ENCODE peak calls at places on chromosomes 11 and 22, in four cellular contexts. One of them, this sample, is unnamed.

GRCh38 chr11:5204787-5205186 is 4.3 kb upstream of the OR51V1 start:
- DNase-seq in GM12878: no peak
- DNase-seq in HCT116: peak; percentile 68
- DNase-seq in endothelial cell of umbilical vein: peak; percentile 72
- DNase-seq in this sample: peak; percentile 64

GRCh38 chr11:84824624-84825023 is 802.5 kb downstream of the DLG2 start:
- DNase-seq in HCT116: no peak
- DNase-seq in GM12878: no peak
- DNase-seq in endothelial cell of umbilical vein: no peak
- DNase-seq in this sample: no peak

GRCh38 chr11:12130180-12130980 is 20.0 kb downstream of the MICAL2 start:
- DNase-seq in endothelial cell of umbilical vein: no peak
- DNase-seq in HCT116: no peak
- DNase-seq in GM12878: no peak
- DNase-seq in this sample: no peak

GRCh38 chr11:106030609-106031008 is 8.6 kb upstream of the MSANTD4 start:
- DNase-seq in endothelial cell of umbilical vein: no peak
- DNase-seq in HCT116: no peak
- DNase-seq in GM12878: no peak
- DNase-seq in this sample: no peak

GRCh38 chr11:2445107-2445947 is 519 bp downstream of the KCNQ1 start:
- DNase-seq in endothelial cell of umbilical vein: no peak
- DNase-seq in GM12878: no peak
- DNase-seq in HCT116: no peak
- DNase-seq in this sample: no peak

GRCh38 chr11:117822031-117822521 is 2.5 kb downstream of the FXYD2 start:
- DNase-seq in GM12878: no peak
- DNase-seq in endothelial cell of umbilical vein: no peak
- DNase-seq in HCT116: no peak
- DNase-seq in this sample: no peak

GRCh38 chr22:49997221-49997599 is 15.4 kb downstream of the IL17REL start:
- DNase-seq in GM12878: no peak
- DNase-seq in HCT116: no peak
- DNase-seq in endothelial cell of umbilical vein: no peak
- DNase-seq in this sample: no peak

GRCh38 chr11:120482149-120482548 is 29.4 kb upstream of the GRIK4 start:
- DNase-seq in endothelial cell of umbilical vein: no peak
- DNase-seq in HCT116: peak; percentile 41
- DNase-seq in GM12878: no peak
- DNase-seq in this sample: no peak

GRCh38 chr11:83349371-83349770 is 63.2 kb upstream of the CCDC90B start:
- DNase-seq in HCT116: no peak
- DNase-seq in endothelial cell of umbilical vein: no peak
- DNase-seq in GM12878: no peak
- DNase-seq in this sample: no peak

GRCh38 chr11:15918212-15918611 is 438.1 kb downstream of the SOX6 start:
- DNase-seq in endothelial cell of umbilical vein: no peak
- DNase-seq in GM12878: no peak
- DNase-seq in HCT116: no peak
- DNase-seq in this sample: no peak
- TF ChIP-seq MAX in endothelial cell of umbilical vein: no peak
- TF ChIP-seq MAX in GM12878: no peak
- TF ChIP-seq MAX in HCT116: no peak
- TF ChIP-seq MAX in this sample: no peak

DNA sequence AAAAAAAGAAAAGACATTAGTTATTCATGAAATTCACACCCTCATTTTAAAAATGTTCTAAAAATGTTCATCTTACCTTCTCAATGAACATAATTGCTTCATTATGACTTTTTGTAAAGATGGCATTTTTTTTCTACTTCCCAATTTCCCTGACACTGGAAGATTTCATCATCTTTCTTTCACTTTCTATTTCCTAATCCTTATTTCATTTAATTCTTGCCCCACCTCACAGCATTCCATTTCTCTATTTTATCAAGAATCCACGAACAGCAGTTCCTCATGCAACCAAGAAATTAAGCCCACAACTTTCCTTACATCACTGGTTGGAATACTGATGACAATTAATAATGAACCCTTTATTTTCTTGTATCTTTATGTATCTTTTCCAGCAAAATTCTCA is 1.9 kb downstream of the PATL1 start:
- DNase-seq in endothelial cell of umbilical vein: no peak
- DNase-seq in HCT116: no peak
- DNase-seq in GM12878: no peak
- DNase-seq in this sample: no peak
- H3K4me3 ChIP-seq in endothelial cell of umbilical vein: no peak overlapping the region
- H3K4me3 ChIP-seq in HCT116: no peak overlapping the region
- H3K4me3 ChIP-seq in GM12878: peak overlapping the region; percentile 98
- H3K4me3 ChIP-seq in this sample: no peak overlapping the region

GRCh38 chr11:1335811-1336761 is 26.7 kb upstream of the TOLLIP start:
- DNase-seq in HCT116: no peak
- DNase-seq in GM12878: no peak
- DNase-seq in endothelial cell of umbilical vein: no peak
- DNase-seq in this sample: peak; percentile 53
- TF ChIP-seq MAX in HCT116: peak; percentile 36
- TF ChIP-seq MAX in GM12878: no peak
- TF ChIP-seq MAX in endothelial cell of umbilical vein: no peak
- TF ChIP-seq MAX in this sample: peak; percentile 37

DNA sequence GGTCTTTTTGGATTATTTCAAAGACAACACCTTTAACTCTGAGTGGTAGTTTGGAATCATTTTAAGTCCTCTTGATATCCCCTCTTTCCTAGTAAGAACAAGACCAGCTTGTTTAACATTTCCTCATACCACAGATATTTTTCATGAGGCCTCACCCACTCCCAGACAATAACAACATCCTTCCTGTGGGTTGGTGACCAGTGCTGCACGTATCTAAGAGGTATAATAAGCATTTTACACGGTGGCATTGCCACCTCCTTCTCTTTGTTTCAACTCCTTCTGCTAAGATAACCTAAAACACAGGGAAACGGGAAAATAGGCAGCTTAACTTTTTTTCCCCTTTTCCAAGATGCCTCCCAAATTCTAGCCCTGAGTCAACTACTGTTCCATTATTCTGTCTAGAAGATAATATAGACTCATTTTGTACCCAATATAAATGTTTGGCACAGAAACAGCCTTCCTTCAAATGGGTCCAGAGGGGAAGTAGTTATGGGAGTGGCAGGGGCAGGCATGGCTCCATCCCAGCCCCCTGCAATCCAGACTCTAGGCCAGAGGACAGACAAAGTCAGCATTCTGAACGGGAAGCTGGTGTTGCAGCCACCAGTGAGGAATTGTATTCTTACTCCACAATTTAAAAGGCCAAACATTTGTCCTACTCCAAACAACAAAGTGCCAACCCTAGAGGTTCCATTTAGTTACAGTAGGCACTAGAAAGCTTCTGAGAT is 28.5 kb downstream of the MAML2 start:
- DNase-seq in GM12878: no peak
- DNase-seq in endothelial cell of umbilical vein: peak; percentile 65
- DNase-seq in HCT116: peak; percentile 48
- DNase-seq in this sample: no peak
- H3K4me3 ChIP-seq in GM12878: no peak overlapping the region
- H3K4me3 ChIP-seq in endothelial cell of umbilical vein: peak overlapping the region; percentile 9
- H3K4me3 ChIP-seq in HCT116: peak overlapping the region; percentile 32
- H3K4me3 ChIP-seq in this sample: no peak overlapping the region

DNA sequence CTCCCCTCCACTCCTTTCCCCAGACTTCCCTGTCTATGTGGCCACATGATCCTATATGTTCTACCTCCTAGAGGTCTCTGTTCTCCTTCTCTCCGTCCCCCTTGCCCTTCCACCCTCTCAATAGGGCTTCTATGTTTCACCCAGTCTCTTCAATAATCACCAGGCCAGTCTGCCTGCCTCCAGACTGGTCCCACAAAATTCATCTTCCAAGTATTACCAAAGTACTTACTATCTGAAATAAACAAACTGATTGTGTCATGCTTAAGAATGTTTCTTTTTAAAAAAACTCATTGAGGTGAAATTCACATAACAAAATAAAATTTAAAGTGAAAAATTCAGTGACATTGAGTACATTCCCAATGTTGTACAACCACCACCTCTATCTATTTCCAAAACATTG is 44.2 kb downstream of the MTNR1B start:
- DNase-seq in GM12878: no peak
- DNase-seq in HCT116: no peak
- DNase-seq in endothelial cell of umbilical vein: no peak
- DNase-seq in this sample: no peak
- TF ChIP-seq MAX in GM12878: no peak
- TF ChIP-seq MAX in HCT116: no peak
- TF ChIP-seq MAX in endothelial cell of umbilical vein: no peak
- TF ChIP-seq MAX in this sample: no peak

DNA sequence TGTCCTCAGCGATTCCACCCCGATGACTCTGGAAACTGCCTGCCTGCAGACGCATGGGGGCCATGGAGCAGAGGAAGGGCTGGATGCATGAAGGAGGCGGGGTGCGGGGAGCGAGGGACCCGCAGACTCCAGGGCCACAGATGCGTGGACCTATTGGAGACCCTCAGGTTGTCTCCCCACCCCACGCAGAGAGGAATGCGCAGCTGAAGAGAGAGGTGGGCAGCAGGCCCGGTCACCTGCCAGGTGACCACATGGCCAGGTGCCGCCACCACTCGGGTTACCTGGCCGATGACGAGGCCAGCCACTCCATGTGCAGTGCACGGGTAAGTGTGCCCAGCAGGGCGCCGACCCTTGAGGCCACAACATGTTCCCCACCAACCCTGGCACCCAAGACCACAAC is 371 bp downstream of the CCDC116 start:
- DNase-seq in GM12878: no peak
- DNase-seq in endothelial cell of umbilical vein: no peak
- DNase-seq in HCT116: no peak
- DNase-seq in this sample: no peak
- H3K4me3 ChIP-seq in GM12878: no peak overlapping the region
- H3K4me3 ChIP-seq in endothelial cell of umbilical vein: no peak overlapping the region
- H3K4me3 ChIP-seq in HCT116: no peak overlapping the region
- H3K4me3 ChIP-seq in this sample: no peak overlapping the region

GRCh38 chr11:17571431-17572358 is 24.6 kb downstream of the OTOG start:
- DNase-seq in GM12878: no peak
- DNase-seq in HCT116: no peak
- DNase-seq in endothelial cell of umbilical vein: no peak
- DNase-seq in this sample: no peak

GRCh38 chr11:17572791-17573460 is 25.9 kb downstream of the OTOG start:
- DNase-seq in HCT116: no peak
- DNase-seq in endothelial cell of umbilical vein: no peak
- DNase-seq in GM12878: no peak
- DNase-seq in this sample: no peak

GRCh38 chr11:17573526-17573925 is 26.5 kb downstream of the OTOG start:
- DNase-seq in HCT116: no peak
- DNase-seq in endothelial cell of umbilical vein: no peak
- DNase-seq in GM12878: no peak
- DNase-seq in this sample: no peak

GRCh38 chr11:17574141-17574798 is 27.2 kb downstream of the OTOG start:
- DNase-seq in GM12878: no peak
- DNase-seq in endothelial cell of umbilical vein: no peak
- DNase-seq in HCT116: no peak
- DNase-seq in this sample: no peak

DNA sequence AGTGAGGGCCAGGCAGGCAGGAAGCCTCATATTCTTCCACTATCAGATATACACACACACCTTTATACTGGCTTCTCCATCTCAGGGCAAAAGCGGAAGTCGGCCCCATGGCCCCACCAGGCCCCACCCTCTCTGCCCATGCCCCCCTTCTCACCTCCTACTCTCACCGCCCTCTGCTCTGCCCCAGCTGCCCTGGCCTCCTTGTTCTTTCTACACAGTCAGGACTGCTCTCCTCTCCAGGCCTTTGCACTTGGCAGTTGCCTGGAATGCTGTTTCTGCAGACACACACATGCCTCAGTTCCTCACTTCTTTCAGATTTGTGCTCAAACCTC is 25.3 kb downstream of the OTOG start:
- DNase-seq in endothelial cell of umbilical vein: no peak
- DNase-seq in GM12878: no peak
- DNase-seq in HCT116: no peak
- DNase-seq in this sample: no peak
- TF ChIP-seq MAX in endothelial cell of umbilical vein: no peak
- TF ChIP-seq MAX in GM12878: no peak
- TF ChIP-seq MAX in HCT116: no peak
- TF ChIP-seq MAX in this sample: no peak

GRCh38 chr11:123122852-123123251 is 60.9 kb upstream of the HSPA8 start:
- DNase-seq in GM12878: no peak
- DNase-seq in HCT116: no peak
- DNase-seq in endothelial cell of umbilical vein: no peak
- DNase-seq in this sample: no peak

GRCh38 chr11:123116486-123116885 is 54.5 kb upstream of the HSPA8 start:
- DNase-seq in endothelial cell of umbilical vein: no peak
- DNase-seq in HCT116: no peak
- DNase-seq in GM12878: no peak
- DNase-seq in this sample: no peak

GRCh38 chr11:123125169-123125568 is 63.2 kb upstream of the HSPA8 start:
- DNase-seq in HCT116: no peak
- DNase-seq in GM12878: no peak
- DNase-seq in endothelial cell of umbilical vein: no peak
- DNase-seq in this sample: no peak

GRCh38 chr11:123122341-123122740 is 60.4 kb upstream of the HSPA8 start:
- DNase-seq in endothelial cell of umbilical vein: no peak
- DNase-seq in GM12878: no peak
- DNase-seq in HCT116: no peak
- DNase-seq in this sample: peak; percentile 50
- H3K4me3 ChIP-seq in endothelial cell of umbilical vein: peak overlapping the region; percentile 40
- H3K4me3 ChIP-seq in GM12878: no peak overlapping the region
- H3K4me3 ChIP-seq in HCT116: no peak overlapping the region
- H3K4me3 ChIP-seq in this sample: no peak overlapping the region